ENCODE peak calls at places on chromosomes 16 and 17, in five cellular contexts. L is Panc1, V is AG09309, F is Calu3, T is WTC11. H is an unnamed sample.

GRCh38 chr17:49871211-49871610 is 23.3 kb upstream of the TAC4 start:
- DNase-seq in V (no peak), L (no peak), T (no peak), F (no peak), H (no peak)

GRCh38 chr17:72369366-72369765 is 248.5 kb downstream of the SOX9 start:
- DNase-seq in L (no peak), F (no peak), V (no peak), T (no peak), H (no peak)

GRCh38 chr17:57186231-57187019 is 69.9 kb upstream of the MSI2 start:
- DNase-seq in T (no peak), L (no peak), V (no peak), F (no peak), H (no peak)

GRCh38 chr17:19368119-19368660 is 5.7 kb upstream of the B9D1 start:
- DNase-seq in L (no peak), V (no peak), F (no peak), T (no peak), H (no peak)

GRCh38 chr17:43536236-43537088 is 9.7 kb downstream of the ETV4 start:
- DNase-seq in T (no peak), F (no peak), L (no peak), V (no peak), H (no peak)

GRCh38 chr16:61246592-61246991 is 789.6 kb downstream of the CDH8 start:
- DNase-seq in V (no peak), T (no peak), L (no peak), F (no peak), H (no peak)

GRCh38 chr17:54864070-54864469 is 36.6 kb upstream of the TOM1L1 start:
- DNase-seq in V (no peak), T (no peak), F (no peak), L (no peak), H (no peak)

GRCh38 chr17:70865993-70866804 is 696.9 kb downstream of the KCNJ2 start:
- DNase-seq in V (no peak), L (no peak), T (no peak), F (no peak), H (no peak)

GRCh38 chr17:67995568-67996191 is 589 bp downstream of the C17orf58 start:
- DNase-seq in V (no peak), F (no peak), T (peak; percentile 57), L (no peak), H (peak; percentile 38)

GRCh38 chr17:49779730-49780220 is 8.7 kb upstream of the KAT7 start:
- DNase-seq in V (peak; percentile 81), L (peak; percentile 38), F (peak; percentile 36), T (no peak), H (peak; percentile 43)

GRCh38 chr17:44044092-44044491 is 22.4 kb downstream of the LSM12 start:
- DNase-seq in F (no peak), T (no peak), V (no peak), L (no peak), H (no peak)

GRCh38 chr17:3913531-3914318 is 2.5 kb downstream of the P2RX1 start:
- DNase-seq in V (peak; percentile 11), F (peak; percentile 72), L (no peak), T (peak; percentile 91), H (peak; percentile 90)

GRCh38 chr16:11601911-11602310 is 15.2 kb upstream of the LITAF start:
- DNase-seq in F (no peak), V (no peak), T (no peak), L (no peak), H (no peak)

GRCh38 chr17:61393904-61394629 is 5.6 kb upstream of the TBX2 start:
- DNase-seq in F (no peak), V (no peak), L (no peak), T (no peak), H (no peak)

GRCh38 chr17:39838057-39838456 is 26.1 kb downstream of the IKZF3 start:
- DNase-seq in L (no peak), T (no peak), V (no peak), F (no peak), H (no peak)

GRCh38 chr17:72588561-72588960 is 467.7 kb downstream of the SOX9 start:
- DNase-seq in V (no peak), L (no peak), F (no peak), T (no peak), H (no peak)

GRCh38 chr16:84215531-84215930 is 24.3 kb downstream of the KCNG4 start:
- DNase-seq in T (no peak), L (no peak), F (no peak), V (no peak), H (no peak)

GRCh38 chr17:40432864-40433528 is 10.3 kb upstream of the IGFBP4 start:
- DNase-seq in V (no peak), F (no peak), T (no peak), L (no peak), H (no peak)

GRCh38 chr17:67528751-67529436 is 151.8 kb downstream of the PITPNC1 start:
- DNase-seq in T (peak; percentile 69), V (peak; percentile 52), L (peak; percentile 13), F (peak; percentile 82), H (no peak)

GRCh38 chr17:38733315-38734234 is 3.4 kb downstream of the CISD3 start:
- DNase-seq in T (no peak), L (no peak), V (no peak), F (peak; percentile 75), H (peak; percentile 64)

GRCh38 chr17:72588961-72589360 is 468.1 kb downstream of the SOX9 start:
- DNase-seq in L (peak; percentile 69), V (no peak), F (peak; percentile 57), T (no peak), H (peak; percentile 7)

GRCh38 chr17:28705728-28706334 is 5.9 kb downstream of the PROCA1 start:
- DNase-seq in F (no peak), T (no peak), L (no peak), V (no peak), H (no peak)

GRCh38 chr17:28707339-28707720 is 4.4 kb downstream of the PROCA1 start:
- DNase-seq in T (no peak), V (no peak), L (no peak), F (no peak), H (no peak)

GRCh38 chr17:28705074-28705659 is 6.5 kb downstream of the PROCA1 start:
- DNase-seq in L (no peak), F (no peak), T (no peak), V (no peak), H (no peak)

GRCh38 chr17:28704219-28704858 is 7.3 kb downstream of the PROCA1 start:
- DNase-seq in V (no peak), F (no peak), T (no peak), L (no peak), H (no peak)

GRCh38 chr17:28706471-28707338 is 5.0 kb downstream of the PROCA1 start:
- DNase-seq in L (no peak), V (no peak), T (no peak), F (no peak), H (no peak)
- TF ChIP-seq CTCF in L (no peak), V (no peak), T (no peak), F (no peak), H (no peak)

GRCh38 chr16:4616047-4616811 is 1.5 kb upstream of the UBALD1 start:
- DNase-seq in V (peak; percentile 98), T (peak; percentile 99), F (peak; percentile 99), L (peak; percentile 98), H (peak; percentile 100)
- TF ChIP-seq CTCF in V (peak; percentile 26), T (no peak), F (no peak), L (no peak), H (peak; percentile 40)

DNA sequence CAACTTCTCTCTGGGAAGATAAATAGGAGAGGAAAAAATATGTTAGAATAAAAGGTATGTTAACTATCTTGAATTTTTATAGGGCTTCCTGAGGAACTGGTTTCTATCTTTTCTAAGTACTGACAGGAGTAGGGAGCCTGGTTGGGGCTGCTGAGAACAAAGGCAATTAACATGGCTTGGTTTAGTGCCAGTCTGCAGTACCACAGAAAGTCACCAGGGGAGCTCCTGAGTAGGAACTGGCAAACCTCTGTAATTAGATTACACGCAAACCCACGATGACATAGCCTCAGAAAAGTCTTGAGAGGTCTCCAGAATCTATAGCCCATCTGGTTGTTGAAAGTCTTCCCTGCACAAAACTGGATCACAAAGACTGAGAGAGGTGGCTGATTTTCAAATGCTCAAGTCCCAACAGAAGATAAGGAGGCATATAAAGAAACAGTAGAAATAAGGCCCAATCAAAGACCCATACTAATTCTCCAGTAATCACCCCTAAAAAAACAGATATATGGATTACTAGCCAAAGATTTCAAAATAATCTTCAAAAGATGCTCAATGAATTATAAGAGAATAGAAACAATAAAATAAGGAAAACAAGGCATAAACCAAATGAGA is 11.7 kb upstream of the CNTNAP4 start:
- DNase-seq in F (peak; percentile 62), L (peak; percentile 27), V (no peak), T (peak; percentile 74), H (peak; percentile 43)
- TF ChIP-seq CTCF in F (peak; percentile 44), L (peak; percentile 33), V (no peak), T (peak; percentile 41), H (peak; percentile 36)

DNA sequence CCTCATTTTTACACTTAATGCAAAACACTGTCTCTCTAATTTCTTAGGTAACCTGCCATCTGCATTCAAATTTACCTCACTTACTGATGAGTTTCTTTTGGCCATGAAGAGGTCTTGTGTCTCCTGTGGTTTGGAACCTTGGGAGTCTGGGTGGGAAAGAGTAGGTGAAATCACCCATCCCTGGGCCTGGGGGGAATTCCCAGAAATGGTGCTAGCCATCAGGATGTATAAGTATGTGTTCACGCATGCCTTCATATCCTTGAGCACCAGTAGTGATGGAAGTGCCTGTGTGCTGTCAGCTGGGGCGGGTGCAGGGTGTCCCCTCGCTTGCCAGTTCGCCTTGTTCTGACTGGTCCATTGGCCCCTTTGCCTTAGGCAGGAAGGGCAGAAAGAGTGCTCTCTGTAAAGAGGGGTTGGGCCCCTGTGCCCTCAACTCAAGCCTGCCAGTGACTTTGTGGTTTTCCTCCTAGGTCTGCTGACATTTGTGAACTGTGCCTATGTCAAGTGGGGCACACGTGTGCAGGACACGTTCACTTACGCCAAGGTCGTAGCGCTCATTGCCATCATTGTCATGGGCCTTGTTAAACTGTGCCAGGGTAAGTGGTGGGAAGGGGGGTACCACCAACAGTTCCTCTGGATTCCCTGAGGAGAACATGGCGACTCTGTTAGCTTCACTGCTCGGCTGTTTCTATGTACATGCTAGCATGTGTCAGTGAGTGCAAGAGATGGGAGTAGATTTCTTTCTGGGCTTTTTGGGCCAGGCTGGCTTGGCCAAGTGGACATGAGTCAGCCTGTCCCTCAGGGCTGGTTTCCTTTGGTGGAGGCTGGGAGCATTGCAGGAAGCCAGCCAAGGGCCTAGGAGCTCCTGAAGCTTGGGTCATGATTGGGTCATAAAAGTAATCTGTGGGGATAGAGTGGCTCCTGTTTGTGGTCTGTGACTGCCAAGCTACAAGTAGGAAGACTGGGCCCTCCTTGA is 23.2 kb downstream of the SLC7A6OS start:
- DNase-seq in T (no peak), F (no peak), V (peak; percentile 71), L (no peak), H (peak; percentile 64)
- TF ChIP-seq CTCF in T (no peak), F (no peak), V (no peak), L (no peak), H (no peak)

GRCh38 chr16:24291932-24292331 is 35.8 kb downstream of the CACNG3 start:
- DNase-seq in T (no peak), V (no peak), F (no peak), L (no peak), H (no peak)

GRCh38 chr16:24288516-24288915 is 32.4 kb downstream of the CACNG3 start:
- DNase-seq in L (no peak), T (no peak), V (no peak), F (no peak), H (no peak)

GRCh38 chr16:24286713-24287405 is 30.7 kb downstream of the CACNG3 start:
- DNase-seq in V (no peak), T (no peak), L (no peak), F (peak; percentile 6), H (no peak)

GRCh38 chr16:24289301-24289700 is 33.2 kb downstream of the CACNG3 start:
- DNase-seq in T (no peak), F (no peak), L (no peak), V (no peak), H (no peak)
- TF ChIP-seq CTCF in T (no peak), F (no peak), L (no peak), V (no peak), H (no peak)